ENCODE peak calls at places on chromosome 15, in nine cellular contexts. One of them, this sample, is unnamed.
A peak's percentile ranks its signal among the peaks of the same experiment; 100 is the strongest.

GRCh38 chr15:78171864-78172472 is 22.8 kb downstream of the IDH3A start:
- DNase-seq in endothelial cell of umbilical vein: no peak
- DNase-seq in CD4-positive, alpha-beta T cell: no peak
- DNase-seq in left ventricle myocardium inferior: no peak
- DNase-seq in fibroblast of the aortic adventitia: no peak
- DNase-seq in GM13976: no peak
- DNase-seq in uterus: no peak
- DNase-seq in cardiac fibroblast: no peak
- DNase-seq in glutamatergic neuron: no peak
- DNase-seq in this sample: no peak

GRCh38 chr15:28943146-28943545 is 57.4 kb downstream of the APBA2 start:
- DNase-seq in endothelial cell of umbilical vein: no peak
- DNase-seq in CD4-positive, alpha-beta T cell: no peak
- DNase-seq in left ventricle myocardium inferior: no peak
- DNase-seq in fibroblast of the aortic adventitia: no peak
- DNase-seq in GM13976: no peak
- DNase-seq in uterus: no peak
- DNase-seq in cardiac fibroblast: no peak
- DNase-seq in glutamatergic neuron: no peak
- DNase-seq in this sample: no peak

GRCh38 chr15:25061808-25062550 is 107.2 kb downstream of the SNRPN start:
- DNase-seq in endothelial cell of umbilical vein: no peak
- DNase-seq in CD4-positive, alpha-beta T cell: peak; percentile 2
- DNase-seq in left ventricle myocardium inferior: no peak
- DNase-seq in fibroblast of the aortic adventitia: no peak
- DNase-seq in GM13976: peak; percentile 4
- DNase-seq in uterus: peak; percentile 2
- DNase-seq in cardiac fibroblast: no peak
- DNase-seq in glutamatergic neuron: no peak
- DNase-seq in this sample: no peak

GRCh38 chr15:90145259-90145658 is 43.0 kb upstream of the IDH2 start:
- DNase-seq in endothelial cell of umbilical vein: no peak
- DNase-seq in CD4-positive, alpha-beta T cell: no peak
- DNase-seq in left ventricle myocardium inferior: no peak
- DNase-seq in fibroblast of the aortic adventitia: no peak
- DNase-seq in GM13976: no peak
- DNase-seq in uterus: no peak
- DNase-seq in cardiac fibroblast: no peak
- DNase-seq in glutamatergic neuron: peak; percentile 83
- DNase-seq in this sample: no peak

GRCh38 chr15:55954862-55955605 is 38.4 kb downstream of the NEDD4 start:
- DNase-seq in endothelial cell of umbilical vein: no peak
- DNase-seq in CD4-positive, alpha-beta T cell: no peak
- DNase-seq in left ventricle myocardium inferior: no peak
- DNase-seq in fibroblast of the aortic adventitia: no peak
- DNase-seq in GM13976: no peak
- DNase-seq in uterus: no peak
- DNase-seq in cardiac fibroblast: no peak
- DNase-seq in glutamatergic neuron: no peak
- DNase-seq in this sample: no peak

GRCh38 chr15:40844543-40844981 is 714 bp downstream of the SPINT1 start:
- DNase-seq in endothelial cell of umbilical vein: no peak
- DNase-seq in CD4-positive, alpha-beta T cell: peak; percentile 43
- DNase-seq in left ventricle myocardium inferior: peak; percentile 26
- DNase-seq in fibroblast of the aortic adventitia: no peak
- DNase-seq in GM13976: peak; percentile 81
- DNase-seq in uterus: no peak
- DNase-seq in cardiac fibroblast: peak; percentile 15
- DNase-seq in glutamatergic neuron: peak; percentile 52
- DNase-seq in this sample: no peak

GRCh38 chr15:52414936-52415335 is 113.7 kb downstream of the MYO5A start:
- DNase-seq in endothelial cell of umbilical vein: no peak
- DNase-seq in CD4-positive, alpha-beta T cell: no peak
- DNase-seq in left ventricle myocardium inferior: no peak
- DNase-seq in fibroblast of the aortic adventitia: no peak
- DNase-seq in GM13976: no peak
- DNase-seq in uterus: no peak
- DNase-seq in cardiac fibroblast: no peak
- DNase-seq in glutamatergic neuron: no peak
- DNase-seq in this sample: no peak

GRCh38 chr15:97909291-97909891 is 51.1 kb upstream of the ARRDC4 start:
- DNase-seq in endothelial cell of umbilical vein: peak; percentile 63
- DNase-seq in CD4-positive, alpha-beta T cell: peak; percentile 65
- DNase-seq in left ventricle myocardium inferior: peak; percentile 58
- DNase-seq in fibroblast of the aortic adventitia: peak; percentile 66
- DNase-seq in GM13976: peak; percentile 60
- DNase-seq in uterus: peak; percentile 39
- DNase-seq in cardiac fibroblast: peak; percentile 73
- DNase-seq in glutamatergic neuron: peak; percentile 85
- DNase-seq in this sample: peak; percentile 52

GRCh38 chr15:29070471-29071192 is 184.9 kb downstream of the APBA2 start:
- DNase-seq in endothelial cell of umbilical vein: no peak
- DNase-seq in CD4-positive, alpha-beta T cell: no peak
- DNase-seq in left ventricle myocardium inferior: no peak
- DNase-seq in fibroblast of the aortic adventitia: no peak
- DNase-seq in GM13976: no peak
- DNase-seq in uterus: no peak
- DNase-seq in cardiac fibroblast: no peak
- DNase-seq in glutamatergic neuron: no peak
- DNase-seq in this sample: no peak

GRCh38 chr15:86001200-86001599 is 78.5 kb upstream of the AGBL1 start:
- DNase-seq in endothelial cell of umbilical vein: no peak
- DNase-seq in CD4-positive, alpha-beta T cell: no peak
- DNase-seq in left ventricle myocardium inferior: no peak
- DNase-seq in fibroblast of the aortic adventitia: no peak
- DNase-seq in GM13976: no peak
- DNase-seq in uterus: peak; percentile 25
- DNase-seq in cardiac fibroblast: no peak
- DNase-seq in glutamatergic neuron: no peak
- DNase-seq in this sample: no peak
- TF ChIP-seq CTCF in endothelial cell of umbilical vein: no peak
- TF ChIP-seq CTCF in CD4-positive, alpha-beta T cell: no peak
- TF ChIP-seq CTCF in left ventricle myocardium inferior: no peak
- TF ChIP-seq CTCF in fibroblast of the aortic adventitia: no peak
- TF ChIP-seq CTCF in GM13976: no peak
- TF ChIP-seq CTCF in uterus: no peak
- TF ChIP-seq CTCF in cardiac fibroblast: no peak
- TF ChIP-seq CTCF in glutamatergic neuron: no peak
- TF ChIP-seq CTCF in this sample: no peak

GRCh38 chr15:69305933-69306568 is 7.3 kb downstream of the PAQR5 start:
- DNase-seq in endothelial cell of umbilical vein: no peak
- DNase-seq in CD4-positive, alpha-beta T cell: no peak
- DNase-seq in left ventricle myocardium inferior: no peak
- DNase-seq in fibroblast of the aortic adventitia: no peak
- DNase-seq in GM13976: no peak
- DNase-seq in uterus: no peak
- DNase-seq in cardiac fibroblast: no peak
- DNase-seq in glutamatergic neuron: no peak
- DNase-seq in this sample: no peak

GRCh38 chr15:69304176-69304533 is 5.4 kb downstream of the PAQR5 start:
- DNase-seq in endothelial cell of umbilical vein: no peak
- DNase-seq in CD4-positive, alpha-beta T cell: no peak
- DNase-seq in left ventricle myocardium inferior: no peak
- DNase-seq in fibroblast of the aortic adventitia: peak; percentile 81
- DNase-seq in GM13976: no peak
- DNase-seq in uterus: no peak
- DNase-seq in cardiac fibroblast: peak; percentile 84
- DNase-seq in glutamatergic neuron: no peak
- DNase-seq in this sample: peak; percentile 82

GRCh38 chr15:69305204-69305931 is 6.7 kb downstream of the PAQR5 start:
- DNase-seq in endothelial cell of umbilical vein: peak; percentile 50
- DNase-seq in CD4-positive, alpha-beta T cell: no peak
- DNase-seq in left ventricle myocardium inferior: no peak
- DNase-seq in fibroblast of the aortic adventitia: peak; percentile 91
- DNase-seq in GM13976: no peak
- DNase-seq in uterus: no peak
- DNase-seq in cardiac fibroblast: peak; percentile 94
- DNase-seq in glutamatergic neuron: no peak
- DNase-seq in this sample: peak; percentile 67

GRCh38 chr15:69302929-69303328 is 4.2 kb downstream of the PAQR5 start:
- DNase-seq in endothelial cell of umbilical vein: no peak
- DNase-seq in CD4-positive, alpha-beta T cell: no peak
- DNase-seq in left ventricle myocardium inferior: no peak
- DNase-seq in fibroblast of the aortic adventitia: no peak
- DNase-seq in GM13976: no peak
- DNase-seq in uterus: no peak
- DNase-seq in cardiac fibroblast: no peak
- DNase-seq in glutamatergic neuron: no peak
- DNase-seq in this sample: no peak

DNA sequence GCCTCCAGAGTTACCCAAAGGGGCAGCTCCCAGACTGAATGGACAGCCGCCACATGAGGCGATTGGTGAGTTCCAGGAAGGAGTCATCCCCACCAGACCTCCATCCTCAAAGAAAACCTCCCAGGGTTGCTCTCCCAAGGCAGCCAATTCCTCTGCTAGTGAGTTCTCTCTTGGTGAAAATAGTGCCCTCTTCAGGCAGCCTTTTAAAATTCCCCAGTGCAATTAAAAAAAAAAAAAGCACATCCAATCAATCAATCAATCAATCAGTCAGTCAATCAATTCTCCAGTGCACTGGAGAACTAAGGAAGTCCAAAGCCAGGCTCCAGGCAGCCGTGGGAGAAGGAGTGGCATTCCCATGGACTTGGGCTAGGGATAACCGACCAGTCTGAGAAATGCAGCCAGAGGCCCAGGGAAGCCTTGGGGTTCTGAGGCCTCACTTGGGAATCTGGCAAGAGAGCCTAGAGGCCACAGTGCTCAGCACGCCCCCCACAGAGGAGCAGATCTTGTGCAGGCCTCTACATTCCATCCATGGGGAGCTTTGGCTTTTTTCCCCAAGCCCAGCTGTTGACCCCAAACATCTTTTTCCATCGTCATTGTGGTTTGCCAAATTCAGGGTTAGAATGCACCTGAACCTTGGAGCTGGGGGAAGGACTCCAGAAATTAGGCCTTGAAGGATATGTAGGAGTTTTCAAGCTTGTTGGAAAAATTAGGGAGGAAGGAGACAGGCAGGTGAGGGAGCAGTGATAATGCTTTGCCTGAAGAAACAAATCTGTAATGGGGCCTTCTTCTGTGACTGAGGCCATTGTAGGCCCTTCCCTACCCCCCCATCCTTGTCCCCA is 4.8 kb downstream of the PAQR5 start:
- DNase-seq in endothelial cell of umbilical vein: no peak
- DNase-seq in CD4-positive, alpha-beta T cell: no peak
- DNase-seq in left ventricle myocardium inferior: no peak
- DNase-seq in fibroblast of the aortic adventitia: peak; percentile 25
- DNase-seq in GM13976: no peak
- DNase-seq in uterus: no peak
- DNase-seq in cardiac fibroblast: peak; percentile 60
- DNase-seq in glutamatergic neuron: no peak
- DNase-seq in this sample: no peak
- TF ChIP-seq CTCF in endothelial cell of umbilical vein: no peak
- TF ChIP-seq CTCF in CD4-positive, alpha-beta T cell: no peak
- TF ChIP-seq CTCF in left ventricle myocardium inferior: peak; percentile 17
- TF ChIP-seq CTCF in fibroblast of the aortic adventitia: no peak
- TF ChIP-seq CTCF in GM13976: no peak
- TF ChIP-seq CTCF in uterus: no peak
- TF ChIP-seq CTCF in cardiac fibroblast: peak; percentile 7
- TF ChIP-seq CTCF in glutamatergic neuron: no peak
- TF ChIP-seq CTCF in this sample: peak; percentile 71

DNA sequence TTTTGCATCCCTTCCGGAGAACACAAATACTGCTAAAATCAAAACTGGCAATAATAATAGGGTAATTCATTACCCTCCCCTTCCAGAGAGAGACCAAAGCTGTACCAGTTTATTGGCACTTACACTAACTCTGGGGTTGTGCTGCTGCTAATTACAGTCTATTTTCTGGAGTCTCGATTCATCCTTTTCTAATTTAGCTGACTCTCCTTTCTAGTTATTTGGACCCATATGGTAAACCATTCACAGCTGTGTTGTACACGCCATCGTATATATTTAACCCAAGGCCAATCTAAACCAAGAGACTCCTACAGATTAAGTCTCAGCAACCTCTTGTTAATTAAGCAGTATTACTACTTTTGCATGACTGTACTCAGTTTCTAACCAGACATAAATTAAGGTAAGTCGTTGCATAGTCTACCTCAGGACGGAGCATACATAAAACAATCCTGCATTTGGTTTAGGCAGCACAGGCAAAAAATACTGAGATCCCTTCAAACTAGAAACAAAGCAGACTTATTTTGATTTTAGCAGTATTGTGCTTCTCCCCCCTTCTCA is 22.5 kb downstream of the ANXA2 start:
- DNase-seq in endothelial cell of umbilical vein: no peak
- DNase-seq in CD4-positive, alpha-beta T cell: no peak
- DNase-seq in left ventricle myocardium inferior: no peak
- DNase-seq in fibroblast of the aortic adventitia: no peak
- DNase-seq in GM13976: no peak
- DNase-seq in uterus: no peak
- DNase-seq in cardiac fibroblast: no peak
- DNase-seq in glutamatergic neuron: no peak
- DNase-seq in this sample: no peak
- TF ChIP-seq CTCF in endothelial cell of umbilical vein: no peak
- TF ChIP-seq CTCF in CD4-positive, alpha-beta T cell: no peak
- TF ChIP-seq CTCF in left ventricle myocardium inferior: no peak
- TF ChIP-seq CTCF in fibroblast of the aortic adventitia: no peak
- TF ChIP-seq CTCF in GM13976: no peak
- TF ChIP-seq CTCF in uterus: no peak
- TF ChIP-seq CTCF in cardiac fibroblast: no peak
- TF ChIP-seq CTCF in glutamatergic neuron: no peak
- TF ChIP-seq CTCF in this sample: no peak

GRCh38 chr15:63818191-63818590 is 15.6 kb downstream of the HERC1 start:
- DNase-seq in endothelial cell of umbilical vein: peak; percentile 87
- DNase-seq in CD4-positive, alpha-beta T cell: no peak
- DNase-seq in left ventricle myocardium inferior: no peak
- DNase-seq in fibroblast of the aortic adventitia: peak; percentile 25
- DNase-seq in GM13976: no peak
- DNase-seq in uterus: no peak
- DNase-seq in cardiac fibroblast: peak; percentile 80
- DNase-seq in glutamatergic neuron: no peak
- DNase-seq in this sample: no peak
- TF ChIP-seq CTCF in endothelial cell of umbilical vein: peak; percentile 11
- TF ChIP-seq CTCF in CD4-positive, alpha-beta T cell: no peak
- TF ChIP-seq CTCF in left ventricle myocardium inferior: no peak
- TF ChIP-seq CTCF in fibroblast of the aortic adventitia: peak; percentile 18
- TF ChIP-seq CTCF in GM13976: no peak
- TF ChIP-seq CTCF in uterus: no peak
- TF ChIP-seq CTCF in cardiac fibroblast: peak; percentile 24
- TF ChIP-seq CTCF in glutamatergic neuron: no peak
- TF ChIP-seq CTCF in this sample: no peak

GRCh38 chr15:69074011-69074842 is 59.7 kb downstream of the NOX5 start:
- DNase-seq in endothelial cell of umbilical vein: peak; percentile 70
- DNase-seq in CD4-positive, alpha-beta T cell: no peak
- DNase-seq in left ventricle myocardium inferior: peak; percentile 70
- DNase-seq in fibroblast of the aortic adventitia: peak; percentile 42
- DNase-seq in GM13976: no peak
- DNase-seq in uterus: peak; percentile 28
- DNase-seq in cardiac fibroblast: peak; percentile 74
- DNase-seq in glutamatergic neuron: peak; percentile 75
- DNase-seq in this sample: peak; percentile 24
- TF ChIP-seq CTCF in endothelial cell of umbilical vein: peak; percentile 28
- TF ChIP-seq CTCF in CD4-positive, alpha-beta T cell: no peak
- TF ChIP-seq CTCF in left ventricle myocardium inferior: peak; percentile 30
- TF ChIP-seq CTCF in fibroblast of the aortic adventitia: no peak
- TF ChIP-seq CTCF in GM13976: no peak
- TF ChIP-seq CTCF in uterus: no peak
- TF ChIP-seq CTCF in cardiac fibroblast: peak; percentile 6
- TF ChIP-seq CTCF in glutamatergic neuron: no peak
- TF ChIP-seq CTCF in this sample: peak; percentile 23

GRCh38 chr15:73748731-73749130 is 4.4 kb downstream of the INSYN1 start:
- DNase-seq in endothelial cell of umbilical vein: no peak
- DNase-seq in CD4-positive, alpha-beta T cell: no peak
- DNase-seq in left ventricle myocardium inferior: no peak
- DNase-seq in fibroblast of the aortic adventitia: no peak
- DNase-seq in GM13976: no peak
- DNase-seq in uterus: no peak
- DNase-seq in cardiac fibroblast: no peak
- DNase-seq in glutamatergic neuron: no peak
- DNase-seq in this sample: no peak
- TF ChIP-seq CTCF in endothelial cell of umbilical vein: no peak
- TF ChIP-seq CTCF in CD4-positive, alpha-beta T cell: no peak
- TF ChIP-seq CTCF in left ventricle myocardium inferior: no peak
- TF ChIP-seq CTCF in fibroblast of the aortic adventitia: no peak
- TF ChIP-seq CTCF in GM13976: no peak
- TF ChIP-seq CTCF in uterus: no peak
- TF ChIP-seq CTCF in cardiac fibroblast: no peak
- TF ChIP-seq CTCF in glutamatergic neuron: no peak
- TF ChIP-seq CTCF in this sample: no peak